ENCODE peak calls at places on chromosomes 2 and 18, in four cellular contexts. Q is fibroblast of lung, Y is glutamatergic neuron, B is spleen. I is an unnamed sample.

GRCh38 chr2:132589060-132589765 is 80.8 kb downstream of the LYPD1 start:
- DNase-seq in Y (no peak), Q (no peak), B (no peak), I (no peak)

GRCh38 chr2:163453920-163454319 is 281.9 kb downstream of the FIGN start:
- DNase-seq in B (no peak), Q (peak; percentile 69), Y (no peak), I (no peak)

GRCh38 chr2:189927823-189928222 is 134.7 kb downstream of the MSTN start:
- DNase-seq in B (no peak), Q (peak; percentile 5), Y (no peak), I (no peak)

GRCh38 chr18:22977847-22978701 is 44.9 kb downstream of the RBBP8 start:
- DNase-seq in B (no peak), Y (no peak), Q (peak; percentile 94), I (no peak)

GRCh38 chr2:214004463-214004862 is 406.4 kb upstream of the VWC2L start:
- DNase-seq in Y (no peak), B (no peak), Q (no peak), I (no peak)

GRCh38 chr2:10688921-10689807 is 611 bp downstream of the NOL10 start:
- DNase-seq in B (no peak), Q (no peak), Y (no peak), I (no peak)

GRCh38 chr2:100222844-100223243 is 80.5 kb upstream of the AFF3 start:
- DNase-seq in Y (no peak), B (no peak), Q (no peak), I (no peak)

GRCh38 chr2:152581360-152581759 is 135.9 kb downstream of the PRPF40A start:
- DNase-seq in Y (no peak), B (no peak), Q (peak; percentile 40), I (no peak)

GRCh38 chr2:42025151-42025582 is 22.7 kb upstream of the PKDCC start:
- DNase-seq in Q (peak; percentile 84), B (no peak), Y (no peak), I (no peak)

GRCh38 chr2:121151311-121152109 is 133.5 kb downstream of the TFCP2L1 start:
- DNase-seq in B (no peak), Y (no peak), Q (no peak), I (no peak)

GRCh38 chr2:202034249-202035088 is 814 bp downstream of the FZD7 start:
- DNase-seq in B (peak; percentile 84), Q (peak; percentile 49), Y (peak; percentile 57), I (peak; percentile 64)

GRCh38 chr2:64799592-64800252 is 146.0 kb upstream of the SERTAD2 start:
- DNase-seq in Q (no peak), Y (no peak), B (no peak), I (no peak)

GRCh38 chr2:83516503-83516902 is 942.6 kb downstream of the SUCLG1 start:
- DNase-seq in B (no peak), Q (no peak), Y (no peak), I (no peak)
- TF ChIP-seq CTCF in B (no peak), Q (no peak), Y (no peak), I (no peak)

GRCh38 chr2:805664-806063 is 128.5 kb upstream of the TMEM18 start:
- DNase-seq in B (no peak), Y (no peak), Q (no peak), I (no peak)

GRCh38 chr2:807300-807699 is 130.1 kb upstream of the TMEM18 start:
- DNase-seq in Q (no peak), B (no peak), Y (no peak), I (no peak)

GRCh38 chr2:816278-816677 is 134.4 kb upstream of the SNTG2 start:
- DNase-seq in Q (no peak), B (no peak), Y (no peak), I (no peak)

GRCh38 chr2:810397-810796 is 133.2 kb upstream of the TMEM18 start:
- DNase-seq in Q (no peak), B (no peak), Y (no peak), I (no peak)
- TF ChIP-seq CTCF in Q (no peak), B (no peak), Y (no peak), I (no peak)

GRCh38 chr2:118661184-118661583 is 186.3 kb downstream of the EN1 start:
- DNase-seq in Q (no peak), B (no peak), Y (no peak), I (no peak)
- TF ChIP-seq CTCF in Q (no peak), B (no peak), Y (peak; percentile 19), I (no peak)

GRCh38 chr2:6771539-6772365 is 94.0 kb downstream of the CMPK2 start:
- DNase-seq in Q (no peak), Y (peak; percentile 79), B (no peak), I (no peak)
- TF ChIP-seq CTCF in Q (no peak), Y (peak; percentile 29), B (no peak), I (no peak)

DNA sequence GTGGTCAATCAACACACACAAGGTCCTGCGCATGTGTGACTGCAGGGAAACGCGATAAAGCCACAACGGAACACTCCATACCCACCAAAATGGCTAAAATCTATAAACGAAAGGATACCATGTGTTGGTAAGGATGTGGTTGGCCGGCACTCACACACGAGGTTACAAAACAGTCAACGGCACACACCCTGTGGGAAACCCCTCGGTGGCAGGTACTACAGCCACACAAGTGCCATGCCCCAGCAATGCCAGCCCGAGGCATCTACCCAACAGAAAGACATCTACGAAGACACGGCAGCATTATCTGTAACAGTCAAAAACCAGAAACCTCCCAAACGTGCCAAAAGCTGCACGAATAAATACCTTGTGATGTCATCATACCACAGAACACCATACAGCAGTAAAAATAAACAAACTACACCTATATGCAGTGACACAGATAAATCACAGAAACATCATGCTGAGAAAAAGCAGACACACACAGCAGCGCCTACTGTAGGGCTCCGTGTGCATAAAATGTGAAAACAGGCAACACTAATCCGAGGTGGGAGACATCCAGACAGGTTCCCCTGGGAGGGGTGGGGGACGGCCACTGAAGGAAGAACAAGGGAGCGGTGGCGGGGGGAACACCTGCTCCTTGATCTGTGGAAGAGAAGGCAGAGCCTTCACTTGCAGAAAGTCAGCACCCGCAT is 36.7 kb downstream of the HDAC4 start:
- DNase-seq in Q (no peak), Y (no peak), B (peak; percentile 69), I (no peak)
- TF ChIP-seq CTCF in Q (no peak), Y (no peak), B (no peak), I (no peak)

GRCh38 chr2:36528761-36529392 is 69.1 kb downstream of the FEZ2 start:
- DNase-seq in Y (no peak), B (no peak), Q (no peak), I (no peak)
- TF ChIP-seq CTCF in Y (no peak), B (no peak), Q (no peak), I (no peak)

GRCh38 chr18:59382388-59382787 is 23.3 kb upstream of the LMAN1 start:
- DNase-seq in Q (no peak), Y (no peak), B (no peak), I (no peak)
- TF ChIP-seq CTCF in Q (peak; percentile 7), Y (no peak), B (no peak), I (no peak)

GRCh38 chr18:11070593-11070992 is 78.8 kb downstream of the PIEZO2 start:
- DNase-seq in B (no peak), Y (no peak), Q (no peak), I (no peak)

GRCh38 chr18:11064106-11064505 is 85.3 kb downstream of the PIEZO2 start:
- DNase-seq in Y (no peak), Q (no peak), B (no peak), I (no peak)

GRCh38 chr18:11066038-11066437 is 83.3 kb downstream of the PIEZO2 start:
- DNase-seq in Y (no peak), B (no peak), Q (no peak), I (no peak)

DNA sequence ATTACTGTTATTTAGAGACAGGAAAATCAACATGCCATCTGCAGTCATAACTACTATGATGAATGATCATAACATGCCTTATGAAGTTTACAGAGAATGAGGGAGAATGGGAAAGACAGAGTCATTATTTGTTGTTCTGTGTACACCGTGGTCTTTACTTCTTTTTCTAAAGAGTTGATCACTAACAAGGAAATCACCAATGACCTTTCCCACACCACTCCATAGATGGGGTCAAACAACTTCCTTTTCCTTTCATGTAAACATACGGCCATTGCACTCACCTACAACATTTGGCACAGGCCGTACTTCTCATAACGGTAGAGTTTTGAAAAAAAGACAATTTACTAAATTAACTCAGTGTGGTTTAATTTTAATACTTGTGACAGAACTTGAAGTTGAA is 84.3 kb downstream of the PIEZO2 start:
- DNase-seq in Y (no peak), B (no peak), Q (no peak), I (no peak)
- TF ChIP-seq CTCF in Y (no peak), B (no peak), Q (no peak), I (no peak)

GRCh38 chr18:40440088-40440487 is 1514.9 kb upstream of the PIK3C3 start:
- DNase-seq in Y (no peak), B (no peak), Q (no peak), I (no peak)

GRCh38 chr18:40437517-40437916 is 1517.5 kb upstream of the PIK3C3 start:
- DNase-seq in Q (peak; percentile 9), B (no peak), Y (no peak), I (no peak)
- TF ChIP-seq CTCF in Q (no peak), B (no peak), Y (no peak), I (no peak)

DNA sequence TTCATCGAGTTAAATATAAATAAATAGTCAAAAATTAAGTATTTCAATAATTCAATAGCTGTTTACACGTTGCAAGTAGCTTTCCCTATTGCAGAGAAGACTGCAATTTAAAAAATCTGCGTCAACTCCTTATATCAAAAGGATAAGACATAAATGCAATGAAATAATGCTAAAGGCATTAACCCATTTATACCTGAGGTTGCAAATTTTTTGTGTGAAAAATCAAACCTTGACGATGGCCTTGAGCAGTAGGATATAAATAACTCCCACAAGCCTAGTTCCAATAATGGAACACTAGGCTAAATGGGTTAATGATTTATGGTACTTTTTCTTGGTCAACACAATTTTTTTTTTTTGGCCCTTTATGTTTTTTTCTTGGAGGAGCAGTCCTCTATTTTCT is 76.4 kb upstream of the CDKL4 start:
- DNase-seq in Y (no peak), B (no peak), Q (no peak), I (no peak)
- TF ChIP-seq CTCF in Y (no peak), B (no peak), Q (no peak), I (no peak)

I was measured in mesothelial cell of epicardium.